ENCODE peak calls at places on chromosomes 5 and 9, in four cellular contexts. One of them, this sample, is unnamed. For H3K9me2, the result is how much of the 10 kb centered on the place peaks cover.

GRCh38 chr5:10503997-10504761 is 59.7 kb upstream of the ANKRD33B start:
- DNase-seq in SK-N-SH: peak
- DNase-seq in GM23248: no peak
- DNase-seq in hepatocyte: no peak
- DNase-seq in this sample: no peak

GRCh38 chr5:147818290-147818689 is 13.2 kb downstream of the SPINK1 start:
- DNase-seq in SK-N-SH: no peak
- DNase-seq in GM23248: no peak
- DNase-seq in hepatocyte: no peak
- DNase-seq in this sample: peak

GRCh38 chr9:89604463-89605180 is at the start of gene GADD45G:
- DNase-seq in hepatocyte: peak
- DNase-seq in GM23248: peak
- DNase-seq in SK-N-SH: peak
- DNase-seq in this sample: peak

GRCh38 chr9:92671323-92671722 is 1.4 kb upstream of the IPPK start:
- DNase-seq in GM23248: peak
- DNase-seq in hepatocyte: peak
- DNase-seq in SK-N-SH: no peak
- DNase-seq in this sample: peak

GRCh38 chr9:83937861-83938455 is 16.7 kb upstream of the KIF27 start:
- DNase-seq in GM23248: peak
- DNase-seq in SK-N-SH: peak
- DNase-seq in hepatocyte: peak
- DNase-seq in this sample: peak

GRCh38 chr5:143206194-143207053 is 197.1 kb downstream of the NR3C1 start:
- DNase-seq in hepatocyte: no peak
- DNase-seq in SK-N-SH: no peak
- DNase-seq in GM23248: no peak
- DNase-seq in this sample: no peak

GRCh38 chr9:81497096-81497495 is 192.3 kb downstream of the TLE1 start:
- DNase-seq in SK-N-SH: no peak
- DNase-seq in hepatocyte: peak
- DNase-seq in GM23248: peak
- DNase-seq in this sample: no peak

GRCh38 chr5:45109636-45110035 is 300.9 kb downstream of the MRPS30 start:
- DNase-seq in GM23248: no peak
- DNase-seq in SK-N-SH: no peak
- DNase-seq in hepatocyte: no peak
- DNase-seq in this sample: no peak

GRCh38 chr9:96136992-96137665 is 164.8 kb downstream of the HSD17B3 start:
- DNase-seq in GM23248: peak
- DNase-seq in hepatocyte: peak
- DNase-seq in SK-N-SH: no peak
- DNase-seq in this sample: no peak

GRCh38 chr5:14266171-14266570 is 123.0 kb downstream of the TRIO start:
- DNase-seq in hepatocyte: no peak
- DNase-seq in SK-N-SH: no peak
- DNase-seq in GM23248: peak
- DNase-seq in this sample: peak

GRCh38 chr5:145981612-145982571 is 45.5 kb downstream of the SH3RF2 start:
- DNase-seq in SK-N-SH: no peak
- DNase-seq in GM23248: no peak
- DNase-seq in hepatocyte: no peak
- DNase-seq in this sample: peak

GRCh38 chr5:160398806-160399205 is 1.0 kb downstream of the FAM200C start:
- DNase-seq in SK-N-SH: no peak
- DNase-seq in GM23248: peak
- DNase-seq in hepatocyte: no peak
- DNase-seq in this sample: no peak

DNA sequence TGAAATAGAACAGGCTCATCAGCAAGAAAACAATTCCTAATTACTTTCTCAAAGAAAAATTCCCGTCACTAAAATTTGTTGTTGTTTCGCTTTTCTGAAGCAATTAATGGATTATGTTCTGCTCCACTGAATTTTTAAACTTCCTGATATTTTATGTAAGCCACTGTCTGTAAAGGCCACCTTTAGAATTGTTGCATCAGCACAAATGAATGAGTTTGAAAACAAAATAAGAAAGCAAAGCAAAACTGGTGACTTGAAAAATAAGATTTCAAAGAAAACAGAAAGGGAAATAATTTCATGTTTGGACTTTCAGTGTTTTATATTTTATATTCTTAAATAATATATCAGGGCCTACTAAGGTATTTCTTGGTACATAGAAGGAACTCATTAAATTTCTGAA is 636.3 kb upstream of the TYRP1 start:
- DNase-seq in hepatocyte: no peak
- DNase-seq in GM23248: no peak
- DNase-seq in SK-N-SH: no peak
- DNase-seq in this sample: no peak
- H3K4me2 ChIP-seq in hepatocyte: no peak
- H3K4me2 ChIP-seq in GM23248: no peak
- H3K4me2 ChIP-seq in SK-N-SH: no peak
- H3K4me2 ChIP-seq in this sample: no peak

DNA sequence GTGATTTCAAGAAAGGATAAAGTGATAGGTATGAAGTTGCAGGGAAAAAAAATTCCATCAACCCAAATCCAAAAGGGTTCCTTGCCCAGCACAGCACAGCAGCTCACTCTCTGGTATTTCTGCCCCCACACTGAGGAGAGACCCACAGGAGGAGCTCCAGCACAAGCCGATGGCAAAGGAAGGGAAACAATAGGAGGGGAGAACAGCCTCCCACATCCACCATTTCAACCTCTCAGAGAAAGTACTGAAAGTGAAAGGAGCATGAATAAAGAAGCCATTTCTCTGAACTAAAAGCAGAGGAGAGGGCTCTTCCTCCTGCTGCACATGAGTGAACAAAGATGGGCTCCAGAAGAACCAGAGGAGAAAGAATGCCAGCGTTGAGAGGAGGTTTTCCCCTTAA is 54.9 kb upstream of the ZSWIM6 start:
- DNase-seq in GM23248: peak
- DNase-seq in SK-N-SH: no peak
- DNase-seq in hepatocyte: no peak
- DNase-seq in this sample: no peak
- TF ChIP-seq EZH2phosphoT487 in GM23248: no peak
- TF ChIP-seq EZH2phosphoT487 in SK-N-SH: no peak
- TF ChIP-seq EZH2phosphoT487 in hepatocyte: no peak
- TF ChIP-seq EZH2phosphoT487 in this sample: no peak

GRCh38 chr5:116914869-116915504 is 340.4 kb upstream of the SEMA6A start:
- DNase-seq in hepatocyte: no peak
- DNase-seq in GM23248: no peak
- DNase-seq in SK-N-SH: no peak
- DNase-seq in this sample: no peak
- H3K9me2 ChIP-seq in hepatocyte: under half
- H3K9me2 ChIP-seq in GM23248: under half
- H3K9me2 ChIP-seq in SK-N-SH: under half
- H3K9me2 ChIP-seq in this sample: under half

GRCh38 chr9:99024959-99025358 is 80.0 kb upstream of the TGFBR1 start:
- DNase-seq in GM23248: no peak
- DNase-seq in SK-N-SH: no peak
- DNase-seq in hepatocyte: no peak
- DNase-seq in this sample: no peak
- H3K4me2 ChIP-seq in GM23248: no peak
- H3K4me2 ChIP-seq in SK-N-SH: no peak
- H3K4me2 ChIP-seq in hepatocyte: no peak
- H3K4me2 ChIP-seq in this sample: no peak

GRCh38 chr5:164252-164651 is 27.0 kb upstream of the LRRC14B start:
- DNase-seq in hepatocyte: no peak
- DNase-seq in SK-N-SH: no peak
- DNase-seq in GM23248: no peak
- DNase-seq in this sample: no peak
- TF ChIP-seq EZH2phosphoT487 in hepatocyte: no peak
- TF ChIP-seq EZH2phosphoT487 in SK-N-SH: no peak
- TF ChIP-seq EZH2phosphoT487 in GM23248: no peak
- TF ChIP-seq EZH2phosphoT487 in this sample: no peak

GRCh38 chr9:82893549-82893948 is 169.4 kb downstream of the RASEF start:
- DNase-seq in GM23248: no peak
- DNase-seq in SK-N-SH: no peak
- DNase-seq in hepatocyte: no peak
- DNase-seq in this sample: no peak
- H3K9me2 ChIP-seq in GM23248: under half
- H3K9me2 ChIP-seq in SK-N-SH: under half
- H3K9me2 ChIP-seq in hepatocyte: under half
- H3K9me2 ChIP-seq in this sample: under half

GRCh38 chr5:115810776-115811175 is 5.7 kb downstream of the CDO1 start:
- DNase-seq in GM23248: peak
- DNase-seq in hepatocyte: no peak
- DNase-seq in SK-N-SH: no peak
- DNase-seq in this sample: peak

GRCh38 chr5:115807654-115808052 is 8.8 kb downstream of the CDO1 start:
- DNase-seq in GM23248: no peak
- DNase-seq in SK-N-SH: no peak
- DNase-seq in hepatocyte: no peak
- DNase-seq in this sample: no peak

GRCh38 chr5:115811406-115811805 is 5.1 kb downstream of the CDO1 start:
- DNase-seq in GM23248: no peak
- DNase-seq in SK-N-SH: peak
- DNase-seq in hepatocyte: no peak
- DNase-seq in this sample: no peak

GRCh38 chr5:115809946-115810345 is 6.5 kb downstream of the CDO1 start:
- DNase-seq in GM23248: no peak
- DNase-seq in SK-N-SH: no peak
- DNase-seq in hepatocyte: no peak
- DNase-seq in this sample: no peak

DNA sequence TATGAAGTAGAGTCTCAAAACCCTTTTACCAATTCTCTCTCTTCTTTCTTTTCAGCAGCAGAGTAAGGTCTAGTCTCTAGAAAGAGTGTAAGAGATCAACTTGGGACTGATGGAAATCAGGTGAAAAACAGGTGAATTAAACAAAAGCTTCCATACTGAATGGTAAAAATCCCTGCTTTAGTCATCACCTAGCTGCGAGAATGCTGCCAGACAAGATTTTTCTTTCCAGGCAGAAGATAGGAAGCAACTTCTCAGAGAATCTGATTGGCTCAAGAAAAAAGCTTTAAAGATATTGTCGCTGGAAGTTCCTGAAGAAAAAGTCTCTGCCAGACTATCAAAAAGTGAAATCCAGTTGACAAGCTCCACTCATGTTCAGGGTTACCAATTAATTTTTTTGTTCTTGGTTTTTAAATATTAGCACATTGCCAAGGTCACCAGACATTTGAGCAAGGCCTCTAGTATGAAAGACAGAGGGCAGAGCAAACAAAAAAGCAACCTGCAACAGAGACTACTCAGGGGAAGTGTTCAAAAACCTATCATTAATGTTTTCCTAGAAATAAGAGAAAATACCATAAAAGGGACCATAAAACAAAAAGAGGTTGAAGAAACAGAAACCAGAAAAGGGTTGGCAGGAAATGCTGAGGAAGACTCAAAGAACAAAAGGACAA is 9.3 kb downstream of the CDO1 start:
- DNase-seq in SK-N-SH: no peak
- DNase-seq in hepatocyte: peak
- DNase-seq in GM23248: no peak
- DNase-seq in this sample: peak
- H3K4me2 ChIP-seq in SK-N-SH: no peak
- H3K4me2 ChIP-seq in hepatocyte: peak
- H3K4me2 ChIP-seq in GM23248: no peak
- H3K4me2 ChIP-seq in this sample: no peak

GRCh38 chr5:122515709-122516431 is 203.8 kb downstream of the SNCAIP start:
- DNase-seq in SK-N-SH: peak
- DNase-seq in hepatocyte: peak
- DNase-seq in GM23248: peak
- DNase-seq in this sample: peak
- TF ChIP-seq EZH2phosphoT487 in SK-N-SH: no peak
- TF ChIP-seq EZH2phosphoT487 in hepatocyte: no peak
- TF ChIP-seq EZH2phosphoT487 in GM23248: no peak
- TF ChIP-seq EZH2phosphoT487 in this sample: no peak